ENCODE peak calls at places on chromosomes 7 and 10, in nine cellular contexts. I, F, A, J, E, V, L, C and T are unnamed samples.
A peak's percentile ranks its signal among the peaks of the same experiment; 100 is the strongest.

GRCh38 chr7:114979803-114980507 is 58.1 kb downstream of the MDFIC start:
- DNase-seq in I (no peak), F (no peak), A (no peak), J (no peak), E (no peak), V (no peak), L (no peak), C (peak; percentile 10), T (no peak)

GRCh38 chr7:111068618-111069017 is 22.3 kb upstream of the LRRN3 start:
- DNase-seq in I (no peak), F (no peak), A (no peak), J (no peak), E (no peak), V (no peak), L (no peak), C (no peak), T (no peak)

GRCh38 chr10:114103286-114103685 is 59.6 kb downstream of the ADRB1 start:
- DNase-seq in I (no peak), F (no peak), A (peak; percentile 74), J (peak; percentile 73), E (peak; percentile 46), V (peak; percentile 43), L (no peak), C (no peak), T (peak; percentile 71)

GRCh38 chr10:50511512-50512213 is 112.1 kb downstream of the SGMS1 start:
- DNase-seq in I (no peak), F (no peak), A (peak; percentile 65), J (peak; percentile 68), E (peak; percentile 79), V (no peak), L (no peak), C (peak; percentile 59), T (no peak)

GRCh38 chr10:93357680-93358079 is 124.5 kb downstream of the MYOF start:
- DNase-seq in I (no peak), F (no peak), A (peak; percentile 59), J (peak; percentile 54), E (peak; percentile 43), V (no peak), L (peak; percentile 44), C (no peak), T (peak; percentile 42)

GRCh38 chr10:43322769-43323168 is 48.7 kb upstream of the FXYD4 start:
- DNase-seq in I (peak; percentile 96), F (peak; percentile 53), A (peak; percentile 83), J (peak; percentile 80), E (no peak), V (no peak), L (peak; percentile 96), C (peak; percentile 62), T (no peak)

GRCh38 chr7:15862016-15862780 is 175.7 kb upstream of the MEOX2 start:
- DNase-seq in I (no peak), F (no peak), A (no peak), J (no peak), E (no peak), V (no peak), L (no peak), C (no peak), T (no peak)

GRCh38 chr10:19164461-19164860 is 115.9 kb downstream of the MALRD1 start:
- DNase-seq in I (no peak), F (no peak), A (no peak), J (peak; percentile 7), E (no peak), V (no peak), L (no peak), C (no peak), T (no peak)

GRCh38 chr7:37035631-37036030 is 311.3 kb upstream of the AOAH start:
- DNase-seq in I (no peak), F (no peak), A (no peak), J (peak; percentile 21), E (no peak), V (no peak), L (no peak), C (no peak), T (no peak)

DNA sequence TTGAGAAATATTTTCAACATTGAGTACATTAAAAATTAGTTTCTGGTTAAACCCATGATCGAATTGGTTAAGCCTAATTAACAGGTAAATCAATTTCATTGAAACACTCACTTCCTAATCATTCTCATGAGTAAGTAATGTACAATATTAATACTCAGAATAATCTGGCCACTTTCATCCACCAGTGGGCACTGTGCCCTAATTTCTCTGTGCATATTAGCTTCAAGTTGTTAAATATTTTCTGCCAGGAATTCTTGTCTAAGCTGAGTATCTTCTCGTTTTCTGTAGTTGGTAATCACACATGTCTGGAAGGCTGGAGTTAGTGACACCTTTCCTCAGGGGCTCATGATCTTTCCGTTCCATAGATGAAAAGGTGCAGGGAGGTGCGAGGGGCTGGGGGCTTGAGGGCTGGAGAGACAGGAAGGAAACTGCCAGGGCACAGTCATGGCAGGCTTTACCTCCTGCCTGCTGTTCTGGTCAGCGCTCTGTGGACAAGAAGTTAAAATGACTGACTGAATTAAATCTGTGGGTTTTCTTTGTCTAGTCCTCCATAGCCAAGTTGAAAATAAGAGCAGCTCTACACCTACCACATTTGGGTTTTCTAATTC is 71.9 kb downstream of the WIPF3 start:
- DNase-seq in I (no peak), F (peak; percentile 28), A (peak; percentile 39), J (peak; percentile 63), E (peak; percentile 20), V (peak; percentile 3), L (peak; percentile 55), C (peak; percentile 15), T (peak; percentile 45)
- TF ChIP-seq CTCF in I (peak; percentile 73), F (no peak), A (peak; percentile 77), J (peak; percentile 77), E (peak; percentile 39), V (peak; percentile 46), L (peak; percentile 15), C (peak; percentile 58), T (peak; percentile 55)

DNA sequence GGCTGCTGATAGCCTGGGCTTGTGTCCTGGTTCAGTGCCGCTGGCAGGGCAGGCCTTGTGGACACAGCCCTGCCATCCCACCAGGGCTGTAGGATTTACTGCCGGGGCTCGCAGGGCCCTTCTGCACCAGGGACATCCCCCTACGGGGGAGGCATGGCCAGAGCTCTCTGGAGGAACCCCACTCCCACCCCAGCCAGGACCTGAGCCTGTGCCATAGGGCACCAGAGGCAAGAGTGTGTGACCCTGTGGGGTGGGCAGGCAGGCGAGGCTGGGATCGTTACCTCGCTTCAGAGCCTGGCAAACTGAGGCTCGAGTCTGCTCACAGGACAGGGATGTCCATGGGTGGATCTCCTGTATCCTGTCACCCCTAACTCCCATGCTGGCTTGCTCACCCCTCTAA is 2.6 kb downstream of the LDB3 start:
- DNase-seq in I (no peak), F (no peak), A (no peak), J (no peak), E (no peak), V (no peak), L (no peak), C (no peak), T (no peak)
- TF ChIP-seq CTCF in I (no peak), F (no peak), A (no peak), J (no peak), E (no peak), V (no peak), L (no peak), C (no peak), T (no peak)

GRCh38 chr10:101444058-101444457 is 90.1 kb downstream of the BTRC start:
- DNase-seq in I (no peak), F (no peak), A (peak; percentile 29), J (peak; percentile 33), E (peak; percentile 4), V (no peak), L (no peak), C (no peak), T (no peak)
- TF ChIP-seq CTCF in I (peak; percentile 55), F (no peak), A (peak; percentile 52), J (peak; percentile 23), E (peak; percentile 9), V (peak; percentile 25), L (no peak), C (peak; percentile 33), T (peak; percentile 30)

DNA sequence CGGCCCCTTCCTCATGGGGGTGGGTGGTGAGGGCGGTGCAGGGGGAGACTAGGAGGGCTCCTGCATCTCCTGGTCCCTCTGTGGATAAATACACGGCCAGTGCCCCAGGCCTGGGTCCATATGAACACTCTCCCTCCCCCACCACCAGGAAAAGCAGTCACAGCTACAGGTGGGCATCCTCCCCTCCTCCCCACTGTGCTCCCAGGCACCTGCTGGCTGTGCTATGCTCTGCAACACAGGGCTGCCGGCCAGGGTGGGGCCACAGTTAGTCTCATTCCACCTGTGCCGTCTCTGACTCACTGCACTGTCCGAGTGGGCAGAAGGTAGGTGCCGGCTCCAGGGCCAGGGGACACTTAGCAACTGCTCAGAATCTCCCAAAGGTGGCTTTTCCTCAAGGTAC is 87.3 kb upstream of the INSIG1 start:
- DNase-seq in I (no peak), F (no peak), A (no peak), J (no peak), E (no peak), V (no peak), L (no peak), C (no peak), T (no peak)
- TF ChIP-seq CTCF in I (no peak), F (no peak), A (no peak), J (no peak), E (no peak), V (no peak), L (no peak), C (no peak), T (no peak)

GRCh38 chr7:31478744-31479143 is 35.1 kb upstream of the ITPRID1 start:
- DNase-seq in I (no peak), F (no peak), A (no peak), J (no peak), E (no peak), V (no peak), L (peak; percentile 62), C (peak; percentile 14), T (no peak)

GRCh38 chr7:31478018-31478417 is 35.9 kb upstream of the ITPRID1 start:
- DNase-seq in I (no peak), F (no peak), A (no peak), J (no peak), E (no peak), V (no peak), L (no peak), C (no peak), T (no peak)

GRCh38 chr7:31476073-31476745 is 37.7 kb upstream of the ITPRID1 start:
- DNase-seq in I (no peak), F (no peak), A (peak; percentile 42), J (no peak), E (no peak), V (no peak), L (no peak), C (no peak), T (no peak)
- TF ChIP-seq CTCF in I (no peak), F (no peak), A (peak; percentile 39), J (peak; percentile 7), E (no peak), V (no peak), L (no peak), C (peak; percentile 35), T (no peak)

DNA sequence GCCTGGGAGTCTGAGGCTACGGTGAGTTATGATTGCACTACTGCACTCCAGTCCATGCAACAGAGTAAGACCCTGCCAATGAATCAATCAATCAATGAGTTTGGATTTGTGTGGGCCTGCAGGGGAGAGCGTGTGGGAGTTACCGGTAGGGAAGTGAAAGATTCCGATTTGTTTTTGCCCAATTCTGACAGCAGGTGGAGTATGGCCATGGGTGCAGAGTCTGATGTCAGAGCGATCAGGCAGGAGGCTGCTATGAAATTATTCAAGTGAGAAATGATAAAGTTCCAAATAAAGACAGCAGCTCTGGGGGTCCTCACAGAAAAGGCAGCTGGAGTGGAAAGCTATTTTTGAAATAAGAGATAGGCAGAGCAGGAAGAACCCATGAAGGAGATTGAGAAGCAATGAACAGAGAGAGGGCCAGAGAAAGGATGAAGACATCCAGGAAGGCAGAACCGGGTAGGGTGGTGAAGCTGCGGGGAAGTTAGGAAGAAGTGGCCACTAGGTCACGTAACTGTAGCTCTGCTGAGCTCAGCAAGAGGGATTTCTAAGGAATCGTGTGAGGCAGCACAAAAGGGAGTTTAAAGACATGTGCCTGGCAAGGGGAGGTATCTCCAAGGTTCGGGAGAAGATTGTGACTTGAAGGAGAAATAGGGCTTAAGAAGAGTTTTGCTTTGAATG is 93.7 kb upstream of the NMT2 start:
- DNase-seq in I (no peak), F (no peak), A (peak; percentile 21), J (peak; percentile 18), E (peak; percentile 28), V (no peak), L (peak; percentile 30), C (no peak), T (peak; percentile 42)
- TF ChIP-seq CTCF in I (no peak), F (no peak), A (peak; percentile 18), J (peak; percentile 33), E (peak; percentile 46), V (peak; percentile 50), L (no peak), C (no peak), T (peak; percentile 56)